ENCODE peak calls at places on chromosomes 2 and 18, in nine cellular contexts. One of them, this sample, is unnamed.

GRCh38 chr2:53559302-53559967 is 208.2 kb upstream of the CHAC2 start:
- DNase-seq in hepatocyte: peak; percentile 11
- DNase-seq in endodermal cell: no peak
- DNase-seq in mesenchymal stem cell: no peak
- DNase-seq in CD8-positive, alpha-beta memory T cell: no peak
- DNase-seq in HCT116: peak; percentile 77
- DNase-seq in fibroblast of lung: peak; percentile 7
- DNase-seq in iPS DF 6.9: no peak
- DNase-seq in neuronal stem cell: no peak
- DNase-seq in this sample: no peak

GRCh38 chr2:213234641-213235040 is 49.6 kb upstream of the SPAG16 start:
- DNase-seq in hepatocyte: no peak
- DNase-seq in CD8-positive, alpha-beta memory T cell: no peak
- DNase-seq in fibroblast of lung: no peak
- DNase-seq in HCT116: no peak
- DNase-seq in mesenchymal stem cell: no peak
- DNase-seq in iPS DF 6.9: no peak
- DNase-seq in neuronal stem cell: peak; percentile 61
- DNase-seq in endodermal cell: no peak
- DNase-seq in this sample: no peak

GRCh38 chr2:68879296-68879695 is 8.1 kb upstream of the BMP10 start:
- DNase-seq in fibroblast of lung: peak; percentile 84
- DNase-seq in endodermal cell: no peak
- DNase-seq in iPS DF 6.9: no peak
- DNase-seq in HCT116: no peak
- DNase-seq in CD8-positive, alpha-beta memory T cell: no peak
- DNase-seq in mesenchymal stem cell: no peak
- DNase-seq in hepatocyte: no peak
- DNase-seq in neuronal stem cell: no peak
- DNase-seq in this sample: no peak

GRCh38 chr2:237184192-237184922 is 98.7 kb downstream of the COPS8 start:
- DNase-seq in endodermal cell: no peak
- DNase-seq in HCT116: peak; percentile 59
- DNase-seq in neuronal stem cell: no peak
- DNase-seq in CD8-positive, alpha-beta memory T cell: no peak
- DNase-seq in mesenchymal stem cell: peak; percentile 94
- DNase-seq in iPS DF 6.9: no peak
- DNase-seq in hepatocyte: no peak
- DNase-seq in fibroblast of lung: peak; percentile 89
- DNase-seq in this sample: no peak

GRCh38 chr2:49770919-49771318 is 616.6 kb upstream of the FSHR start:
- DNase-seq in fibroblast of lung: peak; percentile 9
- DNase-seq in neuronal stem cell: peak; percentile 59
- DNase-seq in endodermal cell: peak; percentile 93
- DNase-seq in HCT116: no peak
- DNase-seq in iPS DF 6.9: peak; percentile 63
- DNase-seq in hepatocyte: peak; percentile 75
- DNase-seq in CD8-positive, alpha-beta memory T cell: no peak
- DNase-seq in mesenchymal stem cell: peak; percentile 50
- DNase-seq in this sample: peak; percentile 51

GRCh38 chr18:26271917-26272549 is 45.8 kb downstream of the TAF4B start:
- DNase-seq in neuronal stem cell: no peak
- DNase-seq in mesenchymal stem cell: no peak
- DNase-seq in iPS DF 6.9: no peak
- DNase-seq in HCT116: no peak
- DNase-seq in fibroblast of lung: no peak
- DNase-seq in endodermal cell: peak; percentile 44
- DNase-seq in CD8-positive, alpha-beta memory T cell: no peak
- DNase-seq in hepatocyte: no peak
- DNase-seq in this sample: no peak

GRCh38 chr2:115369380-115369779 is 926.9 kb downstream of the DPP10 start:
- DNase-seq in hepatocyte: no peak
- DNase-seq in endodermal cell: no peak
- DNase-seq in neuronal stem cell: no peak
- DNase-seq in iPS DF 6.9: no peak
- DNase-seq in HCT116: no peak
- DNase-seq in mesenchymal stem cell: peak; percentile 6
- DNase-seq in CD8-positive, alpha-beta memory T cell: no peak
- DNase-seq in fibroblast of lung: no peak
- DNase-seq in this sample: no peak

GRCh38 chr18:5297582-5297981 is 2.1 kb upstream of the ZBTB14 start:
- DNase-seq in mesenchymal stem cell: peak; percentile 4
- DNase-seq in iPS DF 6.9: no peak
- DNase-seq in neuronal stem cell: no peak
- DNase-seq in endodermal cell: no peak
- DNase-seq in HCT116: no peak
- DNase-seq in CD8-positive, alpha-beta memory T cell: no peak
- DNase-seq in fibroblast of lung: no peak
- DNase-seq in hepatocyte: no peak
- DNase-seq in this sample: peak; percentile 43

GRCh38 chr2:70440621-70441020 is 113.0 kb downstream of the TGFA start:
- DNase-seq in fibroblast of lung: no peak
- DNase-seq in CD8-positive, alpha-beta memory T cell: no peak
- DNase-seq in endodermal cell: no peak
- DNase-seq in hepatocyte: no peak
- DNase-seq in neuronal stem cell: no peak
- DNase-seq in mesenchymal stem cell: no peak
- DNase-seq in iPS DF 6.9: no peak
- DNase-seq in HCT116: no peak
- DNase-seq in this sample: no peak

GRCh38 chr2:102082591-102083586 is 59.7 kb upstream of the IL1R1 start:
- DNase-seq in hepatocyte: peak; percentile 53
- DNase-seq in CD8-positive, alpha-beta memory T cell: no peak
- DNase-seq in neuronal stem cell: no peak
- DNase-seq in mesenchymal stem cell: peak; percentile 91
- DNase-seq in HCT116: peak; percentile 56
- DNase-seq in fibroblast of lung: peak; percentile 90
- DNase-seq in iPS DF 6.9: no peak
- DNase-seq in endodermal cell: no peak
- DNase-seq in this sample: no peak

GRCh38 chr2:14633451-14634211 is 1.1 kb downstream of the LRATD1 start:
- DNase-seq in HCT116: no peak
- DNase-seq in neuronal stem cell: peak; percentile 29
- DNase-seq in mesenchymal stem cell: no peak
- DNase-seq in fibroblast of lung: no peak
- DNase-seq in iPS DF 6.9: no peak
- DNase-seq in CD8-positive, alpha-beta memory T cell: no peak
- DNase-seq in endodermal cell: peak; percentile 67
- DNase-seq in hepatocyte: peak; percentile 10
- DNase-seq in this sample: peak; percentile 51

GRCh38 chr2:14632133-14632936 is at the start of gene LRATD1:
- DNase-seq in fibroblast of lung: peak; percentile 86
- DNase-seq in hepatocyte: peak; percentile 95
- DNase-seq in iPS DF 6.9: no peak
- DNase-seq in neuronal stem cell: peak; percentile 89
- DNase-seq in HCT116: no peak
- DNase-seq in CD8-positive, alpha-beta memory T cell: no peak
- DNase-seq in endodermal cell: peak; percentile 97
- DNase-seq in mesenchymal stem cell: peak; percentile 68
- DNase-seq in this sample: peak; percentile 89

GRCh38 chr2:14634223-14634884 is 1.8 kb downstream of the LRATD1 start:
- DNase-seq in HCT116: no peak
- DNase-seq in hepatocyte: peak; percentile 91
- DNase-seq in endodermal cell: peak; percentile 95
- DNase-seq in neuronal stem cell: peak; percentile 78
- DNase-seq in iPS DF 6.9: no peak
- DNase-seq in CD8-positive, alpha-beta memory T cell: no peak
- DNase-seq in fibroblast of lung: peak; percentile 76
- DNase-seq in mesenchymal stem cell: peak; percentile 49
- DNase-seq in this sample: peak; percentile 81

GRCh38 chr2:14633031-14633430 is 514 bp downstream of the LRATD1 start:
- DNase-seq in endodermal cell: peak; percentile 67
- DNase-seq in iPS DF 6.9: no peak
- DNase-seq in HCT116: no peak
- DNase-seq in CD8-positive, alpha-beta memory T cell: no peak
- DNase-seq in mesenchymal stem cell: peak; percentile 1
- DNase-seq in neuronal stem cell: no peak
- DNase-seq in hepatocyte: peak; percentile 13
- DNase-seq in fibroblast of lung: no peak
- DNase-seq in this sample: peak; percentile 30

GRCh38 chr2:14634885-14635871 is 2.7 kb downstream of the LRATD1 start:
- DNase-seq in iPS DF 6.9: no peak
- DNase-seq in neuronal stem cell: peak; percentile 46
- DNase-seq in HCT116: no peak
- DNase-seq in hepatocyte: peak; percentile 75
- DNase-seq in endodermal cell: peak; percentile 92
- DNase-seq in CD8-positive, alpha-beta memory T cell: no peak
- DNase-seq in mesenchymal stem cell: peak; percentile 40
- DNase-seq in fibroblast of lung: peak; percentile 72
- DNase-seq in this sample: peak; percentile 84
- H3K27me3 ChIP-seq in iPS DF 6.9: peaks cover 18% of the 10 kb centered on the region
- H3K27me3 ChIP-seq in neuronal stem cell: peaks cover 3% of the 10 kb centered on the region
- H3K27me3 ChIP-seq in HCT116: no peaks in the 10 kb centered on the region
- H3K27me3 ChIP-seq in hepatocyte: peaks cover 13% of the 10 kb centered on the region
- H3K27me3 ChIP-seq in endodermal cell: peaks cover 92% of the 10 kb centered on the region
- H3K27me3 ChIP-seq in CD8-positive, alpha-beta memory T cell: peaks cover 13% of the 10 kb centered on the region
- H3K27me3 ChIP-seq in mesenchymal stem cell: peaks cover 41% of the 10 kb centered on the region
- H3K27me3 ChIP-seq in fibroblast of lung: peaks cover 20% of the 10 kb centered on the region
- H3K27me3 ChIP-seq in this sample: peaks cover 3% of the 10 kb centered on the region

GRCh38 chr2:120397362-120397811 is 51.5 kb downstream of the INHBB start:
- DNase-seq in fibroblast of lung: peak; percentile 16
- DNase-seq in mesenchymal stem cell: peak; percentile 26
- DNase-seq in CD8-positive, alpha-beta memory T cell: no peak
- DNase-seq in endodermal cell: peak; percentile 41
- DNase-seq in hepatocyte: peak; percentile 37
- DNase-seq in iPS DF 6.9: no peak
- DNase-seq in HCT116: no peak
- DNase-seq in neuronal stem cell: no peak
- DNase-seq in this sample: no peak
- H3K27me3 ChIP-seq in fibroblast of lung: peaks cover 6% of the 10 kb centered on the region
- H3K27me3 ChIP-seq in mesenchymal stem cell: peaks cover 80% of the 10 kb centered on the region
- H3K27me3 ChIP-seq in CD8-positive, alpha-beta memory T cell: no peaks in the 10 kb centered on the region
- H3K27me3 ChIP-seq in endodermal cell: peaks cover 9% of the 10 kb centered on the region
- H3K27me3 ChIP-seq in hepatocyte: no peaks in the 10 kb centered on the region
- H3K27me3 ChIP-seq in iPS DF 6.9: no peaks in the 10 kb centered on the region
- H3K27me3 ChIP-seq in HCT116: no peaks in the 10 kb centered on the region
- H3K27me3 ChIP-seq in neuronal stem cell: no peaks in the 10 kb centered on the region
- H3K27me3 ChIP-seq in this sample: no peaks in the 10 kb centered on the region

DNA sequence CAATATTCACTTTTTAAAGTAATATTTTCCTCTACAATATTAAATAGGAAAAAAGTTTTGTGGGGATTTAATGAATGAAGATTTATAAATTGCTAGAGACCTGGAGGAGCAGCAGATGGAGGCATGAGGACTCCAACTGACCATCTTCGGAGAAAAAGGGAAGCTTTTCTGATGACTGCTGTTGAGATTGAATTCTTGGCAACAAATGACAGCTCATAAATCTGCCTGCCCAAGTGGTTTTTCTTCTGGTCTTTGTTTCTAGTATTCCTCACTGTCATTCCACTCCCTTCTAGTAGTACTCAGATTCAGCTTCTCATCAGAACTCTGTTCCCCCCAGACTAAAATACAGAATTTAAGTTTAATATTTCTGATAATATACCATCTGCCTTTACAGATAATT is 157.0 kb downstream of the EML6 start:
- DNase-seq in mesenchymal stem cell: no peak
- DNase-seq in HCT116: no peak
- DNase-seq in fibroblast of lung: no peak
- DNase-seq in hepatocyte: no peak
- DNase-seq in CD8-positive, alpha-beta memory T cell: no peak
- DNase-seq in iPS DF 6.9: no peak
- DNase-seq in endodermal cell: no peak
- DNase-seq in neuronal stem cell: no peak
- DNase-seq in this sample: no peak
- H3K27me3 ChIP-seq in mesenchymal stem cell: no peaks in the 10 kb centered on the region
- H3K27me3 ChIP-seq in HCT116: no peaks in the 10 kb centered on the region
- H3K27me3 ChIP-seq in fibroblast of lung: no peaks in the 10 kb centered on the region
- H3K27me3 ChIP-seq in hepatocyte: no peaks in the 10 kb centered on the region
- H3K27me3 ChIP-seq in CD8-positive, alpha-beta memory T cell: no peaks in the 10 kb centered on the region
- H3K27me3 ChIP-seq in iPS DF 6.9: no peaks in the 10 kb centered on the region
- H3K27me3 ChIP-seq in endodermal cell: no peaks in the 10 kb centered on the region
- H3K27me3 ChIP-seq in neuronal stem cell: no peaks in the 10 kb centered on the region
- H3K27me3 ChIP-seq in this sample: no peaks in the 10 kb centered on the region

GRCh38 chr2:73890301-73891092 is 2.3 kb upstream of the ACTG2 start:
- DNase-seq in fibroblast of lung: peak; percentile 15
- DNase-seq in CD8-positive, alpha-beta memory T cell: no peak
- DNase-seq in endodermal cell: no peak
- DNase-seq in mesenchymal stem cell: no peak
- DNase-seq in HCT116: no peak
- DNase-seq in hepatocyte: no peak
- DNase-seq in iPS DF 6.9: no peak
- DNase-seq in neuronal stem cell: no peak
- DNase-seq in this sample: no peak
- H3K27me3 ChIP-seq in fibroblast of lung: peaks cover 2% of the 10 kb centered on the region
- H3K27me3 ChIP-seq in CD8-positive, alpha-beta memory T cell: no peaks in the 10 kb centered on the region
- H3K27me3 ChIP-seq in endodermal cell: no peaks in the 10 kb centered on the region
- H3K27me3 ChIP-seq in mesenchymal stem cell: peaks cover 96% of the 10 kb centered on the region
- H3K27me3 ChIP-seq in HCT116: no peaks in the 10 kb centered on the region
- H3K27me3 ChIP-seq in hepatocyte: no peaks in the 10 kb centered on the region
- H3K27me3 ChIP-seq in iPS DF 6.9: no peaks in the 10 kb centered on the region
- H3K27me3 ChIP-seq in neuronal stem cell: no peaks in the 10 kb centered on the region
- H3K27me3 ChIP-seq in this sample: no peaks in the 10 kb centered on the region

DNA sequence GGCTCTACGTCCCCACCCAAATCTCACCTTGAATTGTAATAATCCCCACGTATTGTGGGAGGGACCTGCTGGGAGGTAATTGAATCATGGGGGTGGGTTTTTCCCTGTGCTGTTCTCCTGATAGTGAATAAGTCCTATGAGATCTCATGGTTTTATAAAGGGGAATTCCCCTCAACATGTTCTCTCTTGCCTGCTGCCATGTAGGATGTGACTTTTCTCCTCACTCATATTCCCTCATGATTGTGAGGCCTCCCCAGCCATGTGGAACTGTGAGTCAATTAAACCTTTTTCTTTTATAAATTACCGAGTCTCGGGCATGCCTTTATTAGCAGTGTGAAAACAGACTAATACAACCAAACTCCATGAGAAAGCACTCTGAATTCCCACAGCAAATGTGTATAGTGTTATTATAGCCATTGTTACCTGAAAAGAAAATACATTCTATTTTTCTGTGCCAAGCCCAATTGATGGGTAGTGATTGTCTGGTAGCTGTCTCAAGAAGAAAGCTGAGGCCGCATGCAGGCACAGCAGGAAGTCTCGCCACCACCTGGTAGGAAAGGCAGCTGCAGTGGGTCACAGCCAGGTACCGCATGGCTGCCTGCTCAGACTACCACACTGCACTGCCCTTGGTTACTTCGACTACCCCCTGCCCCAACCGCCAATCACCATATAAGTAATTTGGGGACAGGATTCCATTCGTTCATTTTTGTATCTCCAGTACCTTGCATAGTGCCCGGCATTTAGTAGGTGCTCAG is 10.3 kb upstream of the ZBTB7C start:
- DNase-seq in mesenchymal stem cell: no peak
- DNase-seq in endodermal cell: peak; percentile 78
- DNase-seq in neuronal stem cell: no peak
- DNase-seq in fibroblast of lung: no peak
- DNase-seq in CD8-positive, alpha-beta memory T cell: no peak
- DNase-seq in HCT116: no peak
- DNase-seq in hepatocyte: no peak
- DNase-seq in iPS DF 6.9: no peak
- DNase-seq in this sample: no peak
- H3K27me3 ChIP-seq in mesenchymal stem cell: peaks cover 39% of the 10 kb centered on the region
- H3K27me3 ChIP-seq in endodermal cell: peaks cover 40% of the 10 kb centered on the region
- H3K27me3 ChIP-seq in neuronal stem cell: no peaks in the 10 kb centered on the region
- H3K27me3 ChIP-seq in fibroblast of lung: peaks cover 10% of the 10 kb centered on the region
- H3K27me3 ChIP-seq in CD8-positive, alpha-beta memory T cell: no peaks in the 10 kb centered on the region
- H3K27me3 ChIP-seq in HCT116: no peaks in the 10 kb centered on the region
- H3K27me3 ChIP-seq in hepatocyte: peaks cover 32% of the 10 kb centered on the region
- H3K27me3 ChIP-seq in iPS DF 6.9: no peaks in the 10 kb centered on the region
- H3K27me3 ChIP-seq in this sample: no peaks in the 10 kb centered on the region